ENCODE peak calls at places on chromosome 20, in four cellular contexts. U is HepG2, Q is H1, W is GM12878. I is an unnamed sample.

GRCh38 chr20:62898093-62898964 is 28.0 kb downstream of the DIDO1 start:
- DNase-seq in U (no peak), Q (no peak), W (no peak), I (no peak)

GRCh38 chr20:53939554-53940355 is 130.6 kb downstream of the BCAS1 start:
- DNase-seq in U (peak; percentile 95), Q (peak; percentile 77), W (peak; percentile 93), I (peak; percentile 93)

GRCh38 chr20:61986762-61987321 is 78.8 kb downstream of the TAF4 start:
- DNase-seq in U (no peak), Q (no peak), W (no peak), I (no peak)

GRCh38 chr20:60138263-60139127 is 180.3 kb downstream of the CDH26 start:
- DNase-seq in U (no peak), Q (no peak), W (no peak), I (no peak)

GRCh38 chr20:1163653-1164052 is 21.1 kb downstream of the TMEM74B start:
- DNase-seq in U (no peak), Q (no peak), W (no peak), I (no peak)

GRCh38 chr20:18774207-18774606 is 39.4 kb upstream of the SCP2D1 start:
- DNase-seq in U (no peak), Q (no peak), W (no peak), I (no peak)

GRCh38 chr20:16216227-16217210 is 356.7 kb downstream of the KIF16B start:
- DNase-seq in U (no peak), Q (no peak), W (no peak), I (no peak)

GRCh38 chr20:36941403-36941835 is 10.1 kb downstream of the SAMHD1 start:
- DNase-seq in U (no peak), Q (no peak), W (no peak), I (no peak)

GRCh38 chr20:57614490-57615471 is 5.4 kb downstream of the ZBP1 start:
- DNase-seq in U (no peak), Q (no peak), W (no peak), I (no peak)

GRCh38 chr20:31606928-31607639 is 2.0 kb downstream of the ID1 start:
- DNase-seq in U (peak; percentile 99), Q (no peak), W (no peak), I (peak; percentile 52)

GRCh38 chr20:57688864-57689263 is 21.0 kb downstream of the PMEPA1 start:
- DNase-seq in U (no peak), Q (no peak), W (no peak), I (no peak)

GRCh38 chr20:1286267-1287036 is 20.4 kb downstream of the SNPH start:
- DNase-seq in U (no peak), Q (no peak), W (no peak), I (no peak)

GRCh38 chr20:21109144-21109543 is 3.0 kb upstream of the LINC00237 start:
- DNase-seq in U (peak; percentile 44), Q (no peak), W (no peak), I (no peak)

GRCh38 chr20:46546936-46547335 is 3.5 kb downstream of the OCSTAMP start:
- DNase-seq in U (no peak), Q (no peak), W (no peak), I (no peak)

GRCh38 chr20:60892095-60892813 is 359.8 kb upstream of the CDH4 start:
- DNase-seq in U (no peak), Q (no peak), W (no peak), I (no peak)

GRCh38 chr20:2132461-2132901 is 30.9 kb downstream of the STK35 start:
- DNase-seq in U (no peak), Q (no peak), W (no peak), I (no peak)

GRCh38 chr20:9179193-9179802 is 110.4 kb downstream of the PLCB4 start:
- DNase-seq in U (no peak), Q (no peak), W (no peak), I (no peak)

GRCh38 chr20:5877128-5877527 is 73.2 kb downstream of the TRMT6 start:
- DNase-seq in U (no peak), Q (no peak), W (no peak), I (no peak)

GRCh38 chr20:24650091-24650490 is 180.7 kb downstream of the SYNDIG1 start:
- DNase-seq in U (no peak), Q (no peak), W (no peak), I (no peak)

DNA sequence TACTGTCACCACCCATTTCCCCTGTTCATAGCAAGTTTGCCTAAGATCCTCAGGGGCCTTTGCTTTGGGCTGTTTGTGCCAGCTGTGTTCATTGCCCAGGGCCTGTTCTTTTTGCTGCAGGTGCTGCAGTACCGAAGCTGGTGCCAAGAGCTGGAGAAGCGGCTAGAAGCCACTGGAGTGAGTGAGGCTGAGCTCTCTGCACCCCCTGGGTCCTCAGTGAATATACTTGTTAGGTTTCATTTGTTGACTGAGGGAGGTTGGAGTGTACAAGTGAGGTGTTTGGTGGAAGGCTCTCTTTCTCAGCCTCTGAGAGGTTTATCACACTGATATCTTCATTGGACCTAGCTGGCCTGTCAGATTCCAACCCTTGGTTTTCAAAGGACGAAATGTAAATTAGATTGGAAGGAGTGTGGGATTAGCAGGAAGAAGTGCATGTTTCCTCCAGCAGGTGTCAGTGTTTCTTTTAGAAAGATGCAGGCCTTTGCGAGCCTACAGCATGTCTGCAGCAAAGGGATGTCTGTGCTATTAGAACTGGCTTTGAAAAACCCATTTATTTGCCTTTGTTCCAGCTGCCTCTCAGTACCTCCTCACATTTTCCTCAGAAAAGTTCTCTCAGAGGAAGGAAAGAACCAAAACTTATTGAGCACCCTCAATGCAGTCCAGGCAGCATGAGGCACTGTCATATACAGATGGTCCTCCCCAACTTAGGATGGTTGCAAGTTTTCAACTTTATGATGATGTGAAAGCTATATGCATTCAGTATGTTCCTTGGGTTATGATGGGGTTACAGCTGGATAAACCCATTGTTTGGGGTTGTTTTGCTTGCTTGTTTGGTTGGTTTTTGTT is 8.3 kb downstream of the CEP250 start:
- DNase-seq in U (peak; percentile 84), Q (no peak), W (no peak), I (peak; percentile 72)
- TF ChIP-seq SUZ12 in U (no peak), Q (no peak), W (no peak), I (no peak)

DNA sequence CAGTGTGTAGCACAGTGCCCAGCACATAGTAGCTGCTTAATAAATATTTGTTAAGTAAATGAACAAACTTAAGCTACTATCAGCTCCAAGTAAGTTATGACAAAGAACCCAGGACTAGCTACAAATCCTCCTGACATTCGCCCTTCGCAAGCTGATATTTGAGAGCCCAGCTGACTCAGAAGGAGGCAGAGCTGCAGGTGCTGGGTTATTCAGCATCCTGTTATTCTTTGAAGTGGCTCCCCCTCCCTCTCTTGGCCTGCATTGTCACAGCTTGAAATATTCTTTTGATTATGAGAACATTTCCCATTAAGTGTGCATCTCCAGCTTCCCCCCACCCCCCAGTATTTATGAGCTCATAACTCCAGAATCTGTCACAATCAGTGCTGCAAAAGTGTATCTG is 78.8 kb upstream of the RALY start:
- DNase-seq in U (peak; percentile 51), Q (no peak), W (no peak), I (no peak)
- TF ChIP-seq ZNF274 in U (no peak), Q (no peak), W (no peak), I (no peak)

GRCh38 chr20:44117296-44118184 is 69.4 kb downstream of the JPH2 start:
- DNase-seq in U (no peak), Q (no peak), W (no peak), I (no peak)
- H3K4me1 ChIP-seq in U (peaks cover 17% of the 10 kb centered on the region), Q (no peaks in the 10 kb centered on the region), W (no peaks in the 10 kb centered on the region), I (peaks cover 14% of the 10 kb centered on the region)

DNA sequence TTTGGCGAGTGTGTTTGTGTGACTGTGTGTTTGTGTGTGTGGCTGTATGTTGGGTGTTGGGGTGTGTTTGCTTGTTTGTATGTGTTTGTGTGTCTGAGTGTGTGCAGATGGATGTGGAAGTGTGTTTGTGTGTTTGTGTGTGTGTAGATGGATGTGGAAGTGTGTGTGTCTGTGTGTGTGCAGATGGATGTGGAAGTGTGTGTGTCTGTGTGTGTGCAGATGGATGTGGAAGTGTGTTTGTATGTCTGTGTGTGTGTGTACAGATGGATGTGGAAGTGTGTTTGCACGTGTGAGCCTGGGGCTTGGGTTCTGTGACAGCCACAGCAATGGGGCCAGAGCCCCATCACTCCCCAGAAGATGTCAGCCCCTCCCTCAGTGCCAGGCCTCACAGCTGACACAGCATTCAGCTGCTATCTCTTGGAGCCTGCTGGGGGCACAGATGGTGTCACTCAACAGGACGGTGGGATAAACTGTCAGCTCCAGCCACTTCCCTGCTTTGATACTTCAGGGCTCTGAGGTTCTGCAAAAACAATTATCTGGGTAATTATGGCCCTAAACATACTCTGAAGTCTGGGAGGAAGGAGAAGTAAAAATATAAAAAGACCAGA is 98.7 kb upstream of the RNF24 start:
- DNase-seq in U (no peak), Q (no peak), W (no peak), I (no peak)
- TF ChIP-seq SUZ12 in U (no peak), Q (no peak), W (no peak), I (no peak)

GRCh38 chr20:43925215-43925614 is 10.6 kb downstream of the TOX2 start:
- DNase-seq in U (no peak), Q (no peak), W (peak; percentile 34), I (no peak)
- TF ChIP-seq ZNF274 in U (no peak), Q (no peak), W (no peak), I (no peak)

GRCh38 chr20:11920083-11920482 is 2.4 kb downstream of the BTBD3 start:
- DNase-seq in U (no peak), Q (no peak), W (no peak), I (no peak)

GRCh38 chr20:11919046-11919445 is 1.4 kb downstream of the BTBD3 start:
- DNase-seq in U (no peak), Q (no peak), W (no peak), I (no peak)

GRCh38 chr20:11921326-11921725 is 3.6 kb downstream of the BTBD3 start:
- DNase-seq in U (no peak), Q (no peak), W (no peak), I (no peak)

GRCh38 chr20:11918280-11918952 is 723 bp downstream of the BTBD3 start:
- DNase-seq in U (no peak), Q (no peak), W (no peak), I (no peak)

GRCh38 chr20:11919571-11919970 is 1.9 kb downstream of the BTBD3 start:
- DNase-seq in U (no peak), Q (no peak), W (no peak), I (no peak)
- H3K4me1 ChIP-seq in U (no peaks in the 10 kb centered on the region), Q (peaks cover 5% of the 10 kb centered on the region), W (no peaks in the 10 kb centered on the region), I (no peaks in the 10 kb centered on the region)